ENCODE peak calls at places on chromosomes 7 and 10, in ten cellular contexts. Q is brain microvascular endothelial cell; I is naive thymus-derived CD4-positive, alpha-beta T cell; H is psoas muscle; U is epithelial cell of esophagus; B is lower leg skin; S is HFF-Myc; D is uterus; C is H7; R is fibroblast of lung. N is an unnamed sample.
A peak's percentile ranks its signal among the peaks of the same experiment; 100 is the strongest.

GRCh38 chr7:105840981-105841749 is 35.2 kb downstream of the ATXN7L1 start:
- DNase-seq in R (no peak), Q (no peak), B (no peak), S (no peak), H (no peak), C (no peak), U (peak; percentile 26), D (no peak), I (no peak), N (no peak)

GRCh38 chr10:84329094-84329611 is 764 bp downstream of the CCSER2 start:
- DNase-seq in Q (peak; percentile 62), H (no peak), B (no peak), I (no peak), S (no peak), C (peak; percentile 48), U (peak; percentile 63), R (peak; percentile 51), D (no peak), N (no peak)

GRCh38 chr10:11891776-11892486 is 68.8 kb downstream of the PROSER2 start:
- DNase-seq in R (no peak), C (peak; percentile 26), D (no peak), U (no peak), I (no peak), Q (no peak), B (no peak), H (no peak), S (no peak), N (no peak)

GRCh38 chr10:102837230-102837721 is at the start of gene CYP17A1:
- DNase-seq in B (no peak), C (no peak), U (no peak), S (no peak), R (no peak), H (no peak), I (no peak), Q (no peak), D (peak; percentile 50), N (peak; percentile 68)

GRCh38 chr10:63264852-63265617 is 131.9 kb downstream of the NRBF2 start:
- DNase-seq in C (no peak), B (no peak), I (no peak), D (no peak), U (peak; percentile 68), Q (peak; percentile 43), R (peak; percentile 76), H (no peak), S (peak; percentile 32), N (no peak)

GRCh38 chr7:46784746-46785145 is 797.2 kb downstream of the TNS3 start:
- DNase-seq in C (no peak), B (no peak), H (no peak), S (no peak), Q (peak; percentile 57), U (peak; percentile 92), I (no peak), D (no peak), R (peak; percentile 35), N (no peak)

GRCh38 chr10:113291413-113291812 is 261.4 kb upstream of the HABP2 start:
- DNase-seq in H (no peak), C (no peak), Q (no peak), S (no peak), B (no peak), I (no peak), U (no peak), R (no peak), D (no peak), N (no peak)

GRCh38 chr7:45872116-45873034 is 507 bp downstream of the CCDC201 start:
- DNase-seq in Q (no peak), S (no peak), U (peak; percentile 35), R (no peak), I (no peak), D (no peak), H (no peak), C (peak; percentile 83), B (peak; percentile 73), N (no peak)

GRCh38 chr10:110016037-110016436 is 8.3 kb downstream of the ADD3 start:
- DNase-seq in I (no peak), D (no peak), B (no peak), S (no peak), Q (no peak), U (peak; percentile 47), R (peak; percentile 53), C (peak; percentile 47), H (no peak), N (no peak)

GRCh38 chr7:131111081-131111576 is 216.5 kb upstream of the MKLN1 start:
- DNase-seq in Q (peak; percentile 88), U (peak; percentile 68), R (peak; percentile 83), H (no peak), B (no peak), D (no peak), S (no peak), I (no peak), C (no peak), N (no peak)
- H3K4me3 ChIP-seq in Q (peak overlapping the region; percentile 71), U (no peak overlapping the region), R (peak overlapping the region; percentile 99), H (peak overlapping the region; percentile 98), B (peak overlapping the region; percentile 12), D (peak overlapping the region; percentile 98), S (peak overlapping the region; percentile 97), I (no peak overlapping the region), C (no peak overlapping the region), N (peak overlapping the region; percentile 95)

GRCh38 chr7:134986363-134987231 is at the start of gene AGBL3:
- DNase-seq in I (peak; percentile 80), B (peak; percentile 99), S (peak; percentile 91), D (peak; percentile 98), U (peak; percentile 92), Q (peak; percentile 97), R (peak; percentile 96), H (peak; percentile 98), C (peak; percentile 80), N (peak; percentile 98)

GRCh38 chr7:134992626-134993179 is 6.4 kb downstream of the AGBL3 start:
- DNase-seq in R (peak; percentile 17), S (no peak), U (no peak), D (peak; percentile 30), C (no peak), Q (peak; percentile 84), H (no peak), B (no peak), I (no peak), N (no peak)

GRCh38 chr7:134985894-134986362 is 380 bp upstream of the AGBL3 start:
- DNase-seq in D (no peak), U (no peak), B (no peak), C (no peak), S (no peak), I (no peak), R (no peak), H (no peak), Q (no peak), N (no peak)

GRCh38 chr7:134991469-134992339 is 5.4 kb downstream of the AGBL3 start:
- DNase-seq in R (no peak), C (no peak), B (no peak), D (no peak), H (no peak), Q (no peak), U (no peak), I (no peak), S (no peak), N (no peak)

GRCh38 chr7:134988161-134988560 is 1.9 kb downstream of the AGBL3 start:
- DNase-seq in I (no peak), H (no peak), C (no peak), U (no peak), S (no peak), Q (no peak), D (no peak), R (no peak), B (no peak), N (no peak)
- H3K4me3 ChIP-seq in I (no peak overlapping the region), H (peak overlapping the region; percentile 78), C (no peak overlapping the region), U (no peak overlapping the region), S (no peak overlapping the region), Q (no peak overlapping the region), D (no peak overlapping the region), R (no peak overlapping the region), B (no peak overlapping the region), N (peak overlapping the region; percentile 77)

GRCh38 chr10:10295537-10295936 is 722.1 kb upstream of the CELF2 start:
- DNase-seq in B (no peak), D (no peak), S (no peak), R (no peak), C (no peak), H (no peak), Q (no peak), I (no peak), U (no peak), N (no peak)
- H3K4me3 ChIP-seq in B (no peak overlapping the region), D (no peak overlapping the region), S (no peak overlapping the region), R (no peak overlapping the region), C (no peak overlapping the region), H (no peak overlapping the region), Q (no peak overlapping the region), I (no peak overlapping the region), U (no peak overlapping the region), N (no peak overlapping the region)

GRCh38 chr10:42630537-42631134 is 7.7 kb downstream of the ZNF33B start:
- DNase-seq in Q (no peak), I (no peak), B (no peak), C (no peak), H (no peak), S (no peak), R (no peak), U (no peak), D (no peak), N (no peak)
- H3K4me3 ChIP-seq in Q (no peak overlapping the region), I (no peak overlapping the region), B (no peak overlapping the region), C (no peak overlapping the region), H (no peak overlapping the region), S (no peak overlapping the region), R (no peak overlapping the region), U (no peak overlapping the region), D (no peak overlapping the region), N (no peak overlapping the region)